ENCODE peak calls at places on chromosomes 3 and 15, in five cellular contexts. N, D, R, Q and C are unnamed samples.

GRCh38 chr15:52559583-52559982 is 9.2 kb downstream of the ARPP19 start:
- DNase-seq in R (no peak), Q (no peak), N (no peak), D (no peak), C (no peak)

GRCh38 chr15:88166330-88166993 is 90.1 kb downstream of the NTRK3 start:
- DNase-seq in D (peak), Q (peak), R (peak), N (no peak), C (no peak)

GRCh38 chr3:32862247-32863013 is 44.6 kb downstream of the TRIM71 start:
- DNase-seq in R (no peak), N (no peak), Q (no peak), D (no peak), C (no peak)

GRCh38 chr3:124584245-124584551 is 146.1 kb upstream of the UMPS start:
- DNase-seq in N (no peak), R (no peak), D (no peak), Q (no peak), C (no peak)

GRCh38 chr3:72319202-72320095 is 528.8 kb downstream of the SHQ1 start:
- DNase-seq in D (no peak), Q (no peak), N (no peak), R (no peak), C (no peak)

GRCh38 chr3:179840985-179841384 is 188.1 kb downstream of the USP13 start:
- DNase-seq in R (no peak), Q (no peak), D (no peak), N (no peak), C (peak)

GRCh38 chr3:195906865-195907729 is 1.3 kb downstream of the TNK2 start:
- DNase-seq in Q (no peak), N (peak), D (peak), R (peak), C (no peak)

GRCh38 chr15:96350884-96351639 is 20.6 kb downstream of the NR2F2 start:
- DNase-seq in N (no peak), Q (no peak), D (no peak), R (no peak), C (no peak)

GRCh38 chr15:63971427-63971805 is 74.9 kb downstream of the DAPK2 start:
- DNase-seq in N (no peak), D (no peak), R (no peak), Q (no peak), C (no peak)

GRCh38 chr3:33167716-33168339 is 50.8 kb downstream of the SUSD5 start:
- DNase-seq in D (no peak), R (peak), Q (no peak), N (no peak), C (no peak)

GRCh38 chr3:178275793-178276192 is 260.4 kb upstream of the KCNMB2 start:
- DNase-seq in Q (no peak), N (no peak), D (no peak), R (no peak), C (no peak)

GRCh38 chr15:74964794-74965193 is 8.2 kb upstream of the RPP25 start:
- DNase-seq in D (no peak), N (no peak), R (no peak), Q (no peak), C (no peak)

GRCh38 chr3:32948625-32949445 is 2.6 kb upstream of the CCR4 start:
- DNase-seq in R (no peak), D (no peak), Q (no peak), N (no peak), C (no peak)

GRCh38 chr15:92655178-92655995 is at the start of gene FAM174B:
- DNase-seq in D (peak), R (peak), Q (no peak), N (peak), C (no peak)

GRCh38 chr15:96138985-96139384 is 191.5 kb upstream of the NR2F2 start:
- DNase-seq in N (no peak), R (no peak), Q (no peak), D (no peak), C (no peak)

GRCh38 chr15:31437686-31438085 is 111.1 kb downstream of the KLF13 start:
- DNase-seq in D (no peak), R (no peak), N (no peak), Q (no peak), C (no peak)